ENCODE peak calls at places on chromosomes 3 and 15, in six cellular contexts. S is activated effector memory CD4-positive, alpha-beta T cell treated with Interleukin-2 at 50 U/mL for 16 hours; C is brain microvascular endothelial cell; T is stomach; N is activated T-cell treated with anti-CD3 and anti-CD28 coated beads for 48 hours; F is erythroblast. O is an unnamed sample.

GRCh38 chr3:53617893-53618523 is 123.6 kb downstream of the CACNA1D start:
- DNase-seq in S (no peak), C (no peak), T (peak), N (no peak), F (no peak), O (no peak)

GRCh38 chr3:56157693-56158092 is 310.6 kb downstream of the ERC2 start:
- DNase-seq in S (no peak), C (no peak), T (no peak), N (no peak), F (no peak), O (no peak)

GRCh38 chr15:67917636-67918035 is 77.8 kb upstream of the RNU6-1 start:
- DNase-seq in S (no peak), C (no peak), T (no peak), N (no peak), F (no peak), O (no peak)

GRCh38 chr15:85380860-85381535 is 595 bp downstream of the AKAP13 start:
- DNase-seq in S (peak), C (no peak), T (peak), N (peak), F (peak), O (peak)

GRCh38 chr15:82414536-82415191 is 15.0 kb upstream of the GOLGA6L9 start:
- DNase-seq in S (no peak), C (no peak), T (no peak), N (no peak), F (no peak), O (no peak)

GRCh38 chr3:50806806-50807205 is 132.1 kb downstream of the DOCK3 start:
- DNase-seq in S (no peak), C (peak), T (no peak), N (no peak), F (no peak), O (no peak)

GRCh38 chr15:91909574-91909973 is 56.1 kb downstream of the SLCO3A1 start:
- DNase-seq in S (no peak), C (no peak), T (no peak), N (no peak), F (no peak), O (no peak)

GRCh38 chr3:154668187-154668586 is 238.2 kb upstream of the GPR149 start:
- DNase-seq in S (no peak), C (no peak), T (no peak), N (no peak), F (no peak), O (no peak)

GRCh38 chr15:99703603-99704443 is 29.4 kb downstream of the LYSMD4 start:
- DNase-seq in S (no peak), C (peak), T (no peak), N (no peak), F (peak), O (no peak)

GRCh38 chr15:88312941-88313579 is 56.5 kb upstream of the NTRK3 start:
- DNase-seq in S (no peak), C (no peak), T (no peak), N (no peak), F (no peak), O (no peak)

GRCh38 chr3:15271785-15272381 is 60.5 kb downstream of the SH3BP5 start:
- DNase-seq in S (peak), C (no peak), T (peak), N (peak), F (no peak), O (peak)

GRCh38 chr3:79491029-79491634 is 276.7 kb downstream of the ROBO1 start:
- DNase-seq in S (no peak), C (peak), T (no peak), N (no peak), F (no peak), O (no peak)

GRCh38 chr3:50913279-50913678 is 238.6 kb downstream of the DOCK3 start:
- DNase-seq in S (no peak), C (no peak), T (peak), N (no peak), F (no peak), O (no peak)

GRCh38 chr3:45724919-45725318 is 35.7 kb downstream of the SACM1L start:
- DNase-seq in S (no peak), C (no peak), T (no peak), N (no peak), F (no peak), O (no peak)

GRCh38 chr15:67137951-67138935 is 72.8 kb downstream of the SMAD3 start:
- DNase-seq in S (no peak), C (no peak), T (no peak), N (no peak), F (no peak), O (no peak)

GRCh38 chr3:150005243-150006102 is 34.8 kb upstream of the PFN2 start:
- DNase-seq in S (no peak), C (peak), T (no peak), N (no peak), F (no peak), O (no peak)

GRCh38 chr15:26082833-26083174 is 219.7 kb upstream of the ATP10A start:
- DNase-seq in S (no peak), C (peak), T (no peak), N (no peak), F (peak), O (no peak)

GRCh38 chr3:188941103-188941502 is 230.7 kb upstream of the TPRG1 start:
- DNase-seq in S (no peak), C (no peak), T (no peak), N (no peak), F (no peak), O (no peak)

GRCh38 chr3:67034371-67034770 is 36.3 kb downstream of the KBTBD8 start:
- DNase-seq in S (no peak), C (no peak), T (no peak), N (no peak), F (no peak), O (no peak)

GRCh38 chr15:79849789-79850188 is 47.0 kb downstream of the MTHFS start:
- DNase-seq in S (no peak), C (peak), T (peak), N (no peak), F (peak), O (no peak)

GRCh38 chr3:88632226-88632625 is 475.2 kb upstream of the EPHA3 start:
- DNase-seq in S (no peak), C (no peak), T (no peak), N (no peak), F (no peak), O (no peak)

GRCh38 chr3:37765591-37766219 is 96.0 kb upstream of the CTDSPL start:
- DNase-seq in S (no peak), C (peak), T (no peak), N (no peak), F (peak), O (no peak)

GRCh38 chr3:53495518-53496501 is 1.4 kb downstream of the CACNA1D start:
- DNase-seq in S (no peak), C (no peak), T (peak), N (peak), F (no peak), O (no peak)

GRCh38 chr15:42726114-42726513 is 10.8 kb downstream of the CDAN1 start:
- DNase-seq in S (no peak), C (no peak), T (no peak), N (no peak), F (no peak), O (no peak)

GRCh38 chr15:45919806-45920205 is 285.0 kb downstream of the SQOR start:
- DNase-seq in S (no peak), C (peak), T (no peak), N (no peak), F (no peak), O (no peak)

GRCh38 chr3:159654183-159655134 is 334.2 kb upstream of the IL12A start:
- DNase-seq in S (no peak), C (no peak), T (no peak), N (no peak), F (no peak), O (no peak)

GRCh38 chr3:133466531-133467386 is 66.9 kb downstream of the BFSP2 start:
- DNase-seq in S (no peak), C (no peak), T (no peak), N (no peak), F (no peak), O (no peak)

GRCh38 chr15:69897471-69898237 is 200.1 kb downstream of the TLE3 start:
- DNase-seq in S (no peak), C (no peak), T (no peak), N (no peak), F (no peak), O (no peak)

GRCh38 chr15:68564173-68564572 is 14.6 kb upstream of the CORO2B start:
- DNase-seq in S (no peak), C (no peak), T (no peak), N (no peak), F (no peak), O (no peak)

GRCh38 chr3:129046732-129047552 is 13.6 kb upstream of the GP9 start:
- DNase-seq in S (no peak), C (no peak), T (peak), N (no peak), F (no peak), O (no peak)

O was measured in T-helper 2 cell treated with Interferon-gamma antibody and Interleukin-4, amounts not matched to agents 5 μg/mL and 100 μg/mL, for 36 hours.